ENCODE peak calls at places on chromosomes 12 and 14, in seven cellular contexts. One of them, this sample, is unnamed.

GRCh38 chr12:13465641-13466040 is 269.1 kb downstream of the EMP1 start:
- DNase-seq in body of pancreas: no peak
- DNase-seq in A549: no peak
- DNase-seq in testis: no peak
- DNase-seq in ovary: no peak
- DNase-seq in spleen: no peak
- DNase-seq in GM12892: no peak
- DNase-seq in this sample: no peak

GRCh38 chr12:106139422-106140141 is 828 bp upstream of the NUAK1 start:
- DNase-seq in ovary: peak; percentile 78
- DNase-seq in body of pancreas: peak; percentile 90
- DNase-seq in spleen: peak; percentile 75
- DNase-seq in testis: peak; percentile 64
- DNase-seq in GM12892: no peak
- DNase-seq in A549: peak; percentile 76
- DNase-seq in this sample: no peak

GRCh38 chr12:127455347-127456265 is 811.4 kb upstream of the TMEM132C start:
- DNase-seq in A549: no peak
- DNase-seq in ovary: no peak
- DNase-seq in body of pancreas: no peak
- DNase-seq in testis: peak; percentile 24
- DNase-seq in spleen: no peak
- DNase-seq in GM12892: no peak
- DNase-seq in this sample: no peak

GRCh38 chr14:59265808-59266207 is 77.3 kb downstream of the DAAM1 start:
- DNase-seq in spleen: no peak
- DNase-seq in body of pancreas: no peak
- DNase-seq in testis: no peak
- DNase-seq in ovary: no peak
- DNase-seq in GM12892: no peak
- DNase-seq in A549: no peak
- DNase-seq in this sample: peak; percentile 72

GRCh38 chr12:68180792-68181744 is 21.5 kb upstream of the IFNG start:
- DNase-seq in body of pancreas: peak; percentile 20
- DNase-seq in GM12892: no peak
- DNase-seq in ovary: no peak
- DNase-seq in testis: no peak
- DNase-seq in spleen: no peak
- DNase-seq in A549: no peak
- DNase-seq in this sample: no peak

GRCh38 chr12:75908961-75909699 is 122.4 kb downstream of the PHLDA1 start:
- DNase-seq in spleen: no peak
- DNase-seq in A549: no peak
- DNase-seq in testis: peak; percentile 77
- DNase-seq in body of pancreas: peak; percentile 86
- DNase-seq in ovary: peak; percentile 64
- DNase-seq in GM12892: no peak
- DNase-seq in this sample: no peak

GRCh38 chr12:24975425-24975824 is 26.5 kb upstream of the BCAT1 start:
- DNase-seq in body of pancreas: peak; percentile 24
- DNase-seq in GM12892: no peak
- DNase-seq in spleen: no peak
- DNase-seq in ovary: no peak
- DNase-seq in A549: no peak
- DNase-seq in testis: no peak
- DNase-seq in this sample: no peak

GRCh38 chr12:40552868-40553267 is 139.4 kb upstream of the CNTN1 start:
- DNase-seq in GM12892: no peak
- DNase-seq in ovary: no peak
- DNase-seq in spleen: no peak
- DNase-seq in body of pancreas: no peak
- DNase-seq in testis: no peak
- DNase-seq in A549: no peak
- DNase-seq in this sample: no peak

GRCh38 chr12:95726903-95727302 is 63.7 kb downstream of the NTN4 start:
- DNase-seq in body of pancreas: no peak
- DNase-seq in GM12892: no peak
- DNase-seq in A549: no peak
- DNase-seq in testis: no peak
- DNase-seq in ovary: no peak
- DNase-seq in spleen: no peak
- DNase-seq in this sample: no peak

GRCh38 chr14:34147461-34147860 is 196.6 kb upstream of the EGLN3 start:
- DNase-seq in GM12892: no peak
- DNase-seq in testis: no peak
- DNase-seq in A549: no peak
- DNase-seq in ovary: no peak
- DNase-seq in body of pancreas: no peak
- DNase-seq in spleen: no peak
- DNase-seq in this sample: no peak

GRCh38 chr14:95979339-95980042 is 59.7 kb upstream of the C14orf132 start:
- DNase-seq in A549: no peak
- DNase-seq in testis: no peak
- DNase-seq in ovary: no peak
- DNase-seq in spleen: no peak
- DNase-seq in GM12892: no peak
- DNase-seq in body of pancreas: no peak
- DNase-seq in this sample: no peak

GRCh38 chr14:91127411-91127810 is 13.5 kb downstream of the DGLUCY start:
- DNase-seq in testis: peak; percentile 20
- DNase-seq in A549: no peak
- DNase-seq in spleen: peak; percentile 86
- DNase-seq in body of pancreas: peak; percentile 59
- DNase-seq in GM12892: no peak
- DNase-seq in ovary: no peak
- DNase-seq in this sample: no peak

GRCh38 chr12:44286336-44286735 is 450.5 kb downstream of the TMEM117 start:
- DNase-seq in A549: no peak
- DNase-seq in GM12892: no peak
- DNase-seq in testis: no peak
- DNase-seq in ovary: no peak
- DNase-seq in spleen: no peak
- DNase-seq in body of pancreas: no peak
- DNase-seq in this sample: no peak

GRCh38 chr12:1670815-1671268 is 20.0 kb upstream of the ADIPOR2 start:
- DNase-seq in body of pancreas: no peak
- DNase-seq in ovary: no peak
- DNase-seq in spleen: no peak
- DNase-seq in GM12892: no peak
- DNase-seq in A549: no peak
- DNase-seq in testis: no peak
- DNase-seq in this sample: no peak

GRCh38 chr14:88164906-88165534 is 158.0 kb downstream of the KCNK10 start:
- DNase-seq in ovary: no peak
- DNase-seq in body of pancreas: no peak
- DNase-seq in GM12892: no peak
- DNase-seq in A549: no peak
- DNase-seq in testis: no peak
- DNase-seq in spleen: no peak
- DNase-seq in this sample: no peak

GRCh38 chr14:86464386-86464785 is 934.4 kb downstream of the FLRT2 start:
- DNase-seq in A549: no peak
- DNase-seq in testis: no peak
- DNase-seq in ovary: no peak
- DNase-seq in spleen: no peak
- DNase-seq in GM12892: no peak
- DNase-seq in body of pancreas: no peak
- DNase-seq in this sample: no peak

GRCh38 chr12:67772276-67773169 is 124.0 kb downstream of the DYRK2 start:
- DNase-seq in ovary: no peak
- DNase-seq in spleen: no peak
- DNase-seq in testis: no peak
- DNase-seq in A549: no peak
- DNase-seq in body of pancreas: peak; percentile 16
- DNase-seq in GM12892: no peak
- DNase-seq in this sample: no peak

GRCh38 chr14:77151245-77151644 is 9.7 kb upstream of the ZDHHC22 start:
- DNase-seq in A549: peak; percentile 55
- DNase-seq in ovary: no peak
- DNase-seq in GM12892: no peak
- DNase-seq in body of pancreas: no peak
- DNase-seq in spleen: peak; percentile 21
- DNase-seq in testis: peak; percentile 49
- DNase-seq in this sample: peak; percentile 7

GRCh38 chr12:98416845-98417244 is 98.5 kb upstream of the TMPO start:
- DNase-seq in body of pancreas: no peak
- DNase-seq in spleen: no peak
- DNase-seq in testis: no peak
- DNase-seq in ovary: no peak
- DNase-seq in A549: peak; percentile 40
- DNase-seq in GM12892: no peak
- DNase-seq in this sample: peak; percentile 29

GRCh38 chr12:28645436-28645835 is 455.2 kb downstream of the CCDC91 start:
- DNase-seq in spleen: no peak
- DNase-seq in testis: no peak
- DNase-seq in GM12892: no peak
- DNase-seq in A549: no peak
- DNase-seq in body of pancreas: no peak
- DNase-seq in ovary: no peak
- DNase-seq in this sample: no peak

GRCh38 chr14:103157969-103158368 is 34.7 kb downstream of the TNFAIP2 start:
- DNase-seq in spleen: no peak
- DNase-seq in A549: no peak
- DNase-seq in body of pancreas: no peak
- DNase-seq in ovary: no peak
- DNase-seq in testis: no peak
- DNase-seq in GM12892: no peak
- DNase-seq in this sample: no peak
- TF ChIP-seq POLR2A in spleen: no peak
- TF ChIP-seq POLR2A in A549: no peak
- TF ChIP-seq POLR2A in body of pancreas: no peak
- TF ChIP-seq POLR2A in ovary: no peak
- TF ChIP-seq POLR2A in testis: no peak
- TF ChIP-seq POLR2A in GM12892: no peak
- TF ChIP-seq POLR2A in this sample: no peak

DNA sequence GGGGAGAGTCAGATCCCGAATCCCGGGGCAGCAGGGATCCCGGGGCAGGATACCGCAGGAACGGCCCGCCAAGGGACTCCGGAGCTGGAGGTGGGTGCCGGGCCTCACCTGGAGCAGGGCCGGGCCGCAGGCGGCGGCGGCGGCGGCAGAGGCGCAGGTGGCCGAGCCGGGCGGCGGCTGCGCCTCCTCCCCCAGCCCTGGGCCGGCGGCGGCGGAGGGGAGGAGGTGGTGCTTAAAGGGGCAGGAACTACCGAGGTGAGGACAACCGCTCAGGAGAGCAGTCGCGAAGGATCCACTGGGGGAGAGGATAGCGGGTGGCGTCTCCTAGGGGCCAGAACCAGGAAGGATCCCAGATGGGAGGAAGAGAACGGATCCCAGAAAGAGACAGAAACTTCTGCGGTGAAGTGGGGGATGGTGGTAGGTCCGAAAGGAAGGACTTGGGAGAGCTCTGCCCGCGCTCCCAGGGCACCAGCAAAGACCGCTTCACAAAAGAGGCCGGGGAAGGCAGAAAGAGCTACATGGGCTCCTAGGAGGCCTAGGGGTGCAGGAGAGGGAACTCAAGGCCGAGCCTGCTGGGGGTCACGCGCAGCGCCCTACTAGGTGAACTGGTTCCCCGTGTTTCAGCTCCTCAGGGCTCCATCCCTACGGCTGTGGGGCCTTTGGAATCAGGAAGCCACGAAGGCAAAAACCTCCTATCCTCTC is 4.9 kb upstream of the BAZ2A start:
- DNase-seq in body of pancreas: peak; percentile 81
- DNase-seq in ovary: peak; percentile 84
- DNase-seq in GM12892: peak; percentile 71
- DNase-seq in spleen: peak; percentile 95
- DNase-seq in A549: peak; percentile 98
- DNase-seq in testis: peak; percentile 89
- DNase-seq in this sample: peak; percentile 72
- TF ChIP-seq POLR2A in body of pancreas: peak; percentile 42
- TF ChIP-seq POLR2A in ovary: no peak
- TF ChIP-seq POLR2A in GM12892: peak; percentile 56
- TF ChIP-seq POLR2A in spleen: no peak
- TF ChIP-seq POLR2A in A549: peak; percentile 37
- TF ChIP-seq POLR2A in testis: no peak
- TF ChIP-seq POLR2A in this sample: peak; percentile 52

DNA sequence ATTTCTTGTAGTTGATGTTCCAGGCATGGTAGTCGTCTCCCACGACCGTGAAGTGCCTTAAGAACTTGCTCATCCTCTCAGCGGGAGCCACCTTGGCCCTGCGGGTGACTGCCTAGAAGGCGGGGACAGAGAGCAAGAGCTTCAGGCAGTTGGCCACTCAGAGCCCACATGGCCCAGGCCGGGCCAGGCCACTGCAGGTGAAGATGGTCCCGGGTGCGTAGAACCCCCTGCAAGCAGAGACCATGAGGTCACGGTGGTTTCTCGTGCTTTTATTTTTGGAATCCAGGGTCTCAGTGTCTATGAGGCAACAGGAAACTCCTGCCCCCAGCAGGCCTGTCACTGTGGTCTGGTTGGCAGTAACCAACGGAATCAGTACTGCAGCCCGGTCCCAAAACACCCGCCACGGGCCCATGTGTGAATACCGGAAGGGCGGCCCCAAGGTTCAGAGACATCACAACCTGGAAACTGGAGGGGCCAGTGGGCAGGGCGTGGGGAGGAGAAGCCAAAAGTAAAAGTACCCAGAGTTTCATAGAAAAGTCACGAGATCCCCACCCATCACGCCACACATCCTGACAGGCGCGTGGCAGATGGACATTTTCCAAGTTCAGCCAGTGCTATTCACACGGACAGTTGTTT is 27.5 kb downstream of the HVCN1 start:
- DNase-seq in A549: no peak
- DNase-seq in GM12892: peak; percentile 75
- DNase-seq in spleen: peak; percentile 87
- DNase-seq in ovary: no peak
- DNase-seq in body of pancreas: peak; percentile 26
- DNase-seq in testis: peak; percentile 16
- DNase-seq in this sample: no peak
- TF ChIP-seq POLR2A in A549: no peak
- TF ChIP-seq POLR2A in GM12892: peak; percentile 73
- TF ChIP-seq POLR2A in spleen: no peak
- TF ChIP-seq POLR2A in ovary: no peak
- TF ChIP-seq POLR2A in body of pancreas: no peak
- TF ChIP-seq POLR2A in testis: no peak
- TF ChIP-seq POLR2A in this sample: no peak

GRCh38 chr12:47949441-47950341 is 13.7 kb upstream of the TMEM106C start:
- DNase-seq in testis: peak; percentile 84
- DNase-seq in A549: peak; percentile 90
- DNase-seq in GM12892: peak; percentile 76
- DNase-seq in body of pancreas: peak; percentile 77
- DNase-seq in spleen: peak; percentile 88
- DNase-seq in ovary: peak; percentile 71
- DNase-seq in this sample: peak; percentile 76

GRCh38 chr12:47954467-47955045 is 8.8 kb upstream of the TMEM106C start:
- DNase-seq in A549: no peak
- DNase-seq in spleen: no peak
- DNase-seq in testis: no peak
- DNase-seq in ovary: no peak
- DNase-seq in body of pancreas: no peak
- DNase-seq in GM12892: no peak
- DNase-seq in this sample: no peak

GRCh38 chr12:47954058-47954457 is 9.3 kb upstream of the TMEM106C start:
- DNase-seq in ovary: no peak
- DNase-seq in body of pancreas: no peak
- DNase-seq in testis: no peak
- DNase-seq in spleen: peak; percentile 62
- DNase-seq in A549: no peak
- DNase-seq in GM12892: no peak
- DNase-seq in this sample: no peak

GRCh38 chr12:47950856-47951468 is 12.4 kb upstream of the TMEM106C start:
- DNase-seq in spleen: peak; percentile 29
- DNase-seq in A549: no peak
- DNase-seq in testis: no peak
- DNase-seq in GM12892: no peak
- DNase-seq in body of pancreas: no peak
- DNase-seq in ovary: no peak
- DNase-seq in this sample: no peak

GRCh38 chr12:47955059-47955458 is 8.3 kb upstream of the TMEM106C start:
- DNase-seq in testis: no peak
- DNase-seq in GM12892: no peak
- DNase-seq in A549: no peak
- DNase-seq in body of pancreas: no peak
- DNase-seq in spleen: no peak
- DNase-seq in ovary: no peak
- DNase-seq in this sample: no peak
- TF ChIP-seq POLR2A in testis: no peak
- TF ChIP-seq POLR2A in GM12892: no peak
- TF ChIP-seq POLR2A in A549: no peak
- TF ChIP-seq POLR2A in body of pancreas: no peak
- TF ChIP-seq POLR2A in spleen: no peak
- TF ChIP-seq POLR2A in ovary: no peak
- TF ChIP-seq POLR2A in this sample: no peak

This sample was measured in erythroblast.